ENCODE peak calls at places on chromosome 4, in six cellular contexts. One of them, this sample, is unnamed.
A peak's percentile ranks its signal among the peaks of the same experiment; 100 is the strongest.

GRCh38 chr4:152587127-152587526 is 51.2 kb upstream of the FBXW7 start:
- DNase-seq in CD8-positive, alpha-beta T cell: no peak
- DNase-seq in activated B cell treated with CpG ODN at 0.5 μM for 24 hours: no peak
- DNase-seq in choroid plexus epithelial cell: no peak
- DNase-seq in lower leg skin: peak; percentile 36
- DNase-seq in omental fat pad: no peak
- DNase-seq in this sample: no peak

GRCh38 chr4:153079824-153080486 is 124.3 kb upstream of the TRIM2 start:
- DNase-seq in omental fat pad: no peak
- DNase-seq in choroid plexus epithelial cell: no peak
- DNase-seq in CD8-positive, alpha-beta T cell: no peak
- DNase-seq in activated B cell treated with CpG ODN at 0.5 μM for 24 hours: no peak
- DNase-seq in lower leg skin: peak; percentile 59
- DNase-seq in this sample: no peak

GRCh38 chr4:150402968-150403367 is 179.0 kb upstream of the MAB21L2 start:
- DNase-seq in omental fat pad: no peak
- DNase-seq in choroid plexus epithelial cell: peak; percentile 36
- DNase-seq in activated B cell treated with CpG ODN at 0.5 μM for 24 hours: no peak
- DNase-seq in CD8-positive, alpha-beta T cell: peak; percentile 14
- DNase-seq in lower leg skin: no peak
- DNase-seq in this sample: no peak

GRCh38 chr4:99144070-99144469 is at the start of gene ADH4:
- DNase-seq in lower leg skin: no peak
- DNase-seq in omental fat pad: no peak
- DNase-seq in choroid plexus epithelial cell: peak; percentile 31
- DNase-seq in activated B cell treated with CpG ODN at 0.5 μM for 24 hours: no peak
- DNase-seq in CD8-positive, alpha-beta T cell: no peak
- DNase-seq in this sample: no peak

GRCh38 chr4:185729300-185729912 is 82.6 kb downstream of the SORBS2 start:
- DNase-seq in lower leg skin: no peak
- DNase-seq in CD8-positive, alpha-beta T cell: no peak
- DNase-seq in choroid plexus epithelial cell: no peak
- DNase-seq in activated B cell treated with CpG ODN at 0.5 μM for 24 hours: no peak
- DNase-seq in omental fat pad: no peak
- DNase-seq in this sample: no peak

GRCh38 chr4:169351860-169352259 is 81.1 kb upstream of the SH3RF1 start:
- DNase-seq in CD8-positive, alpha-beta T cell: no peak
- DNase-seq in lower leg skin: no peak
- DNase-seq in choroid plexus epithelial cell: peak; percentile 55
- DNase-seq in activated B cell treated with CpG ODN at 0.5 μM for 24 hours: no peak
- DNase-seq in omental fat pad: no peak
- DNase-seq in this sample: no peak

GRCh38 chr4:37760840-37761239 is 65.6 kb upstream of the PGM2 start:
- DNase-seq in CD8-positive, alpha-beta T cell: no peak
- DNase-seq in choroid plexus epithelial cell: peak; percentile 70
- DNase-seq in omental fat pad: no peak
- DNase-seq in activated B cell treated with CpG ODN at 0.5 μM for 24 hours: no peak
- DNase-seq in lower leg skin: no peak
- DNase-seq in this sample: no peak

GRCh38 chr4:88077911-88078310 is 70.5 kb downstream of the PKD2 start:
- DNase-seq in choroid plexus epithelial cell: peak; percentile 20
- DNase-seq in activated B cell treated with CpG ODN at 0.5 μM for 24 hours: no peak
- DNase-seq in omental fat pad: no peak
- DNase-seq in CD8-positive, alpha-beta T cell: no peak
- DNase-seq in lower leg skin: no peak
- DNase-seq in this sample: no peak

GRCh38 chr4:80173387-80173786 is 23.9 kb upstream of the PRDM8 start:
- DNase-seq in lower leg skin: no peak
- DNase-seq in activated B cell treated with CpG ODN at 0.5 μM for 24 hours: no peak
- DNase-seq in choroid plexus epithelial cell: peak; percentile 54
- DNase-seq in omental fat pad: no peak
- DNase-seq in CD8-positive, alpha-beta T cell: peak; percentile 59
- DNase-seq in this sample: no peak

DNA sequence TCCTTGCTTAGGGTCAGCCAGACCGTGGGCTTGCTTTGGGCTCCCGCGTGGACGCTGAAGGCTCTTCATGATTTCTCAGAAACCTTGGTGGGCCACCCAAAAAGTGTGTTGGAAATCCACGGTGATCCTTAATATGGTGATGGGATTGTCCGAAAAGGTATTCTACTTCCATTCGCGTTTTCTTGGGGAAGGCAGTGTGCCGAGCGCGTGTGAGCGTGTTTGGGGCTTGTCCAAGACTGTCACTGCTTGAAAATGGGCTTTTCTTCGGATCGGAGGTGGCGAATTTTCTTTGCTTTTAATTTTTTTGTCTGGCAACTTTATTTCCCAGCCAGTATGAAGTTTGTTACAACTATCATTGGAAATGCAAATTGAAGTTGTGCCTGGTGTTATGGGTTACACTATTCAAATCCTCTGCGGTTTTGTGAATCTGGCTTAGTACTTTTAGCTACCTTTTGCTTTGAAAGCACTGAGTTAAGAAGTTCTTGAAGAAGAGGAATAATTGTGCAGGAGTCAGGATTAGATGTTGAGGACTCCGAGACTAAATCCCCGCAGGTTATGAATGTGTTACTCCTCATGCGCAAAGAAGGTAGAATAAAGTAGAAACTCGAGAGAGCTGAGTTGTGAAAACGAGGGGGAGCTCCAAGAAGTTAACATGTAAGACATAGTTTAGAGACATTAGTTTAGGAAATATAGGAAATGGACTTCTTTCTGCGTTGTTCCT is 3.2 kb downstream of the SPRY1 start:
- DNase-seq in omental fat pad: no peak
- DNase-seq in activated B cell treated with CpG ODN at 0.5 μM for 24 hours: no peak
- DNase-seq in choroid plexus epithelial cell: peak; percentile 58
- DNase-seq in lower leg skin: no peak
- DNase-seq in CD8-positive, alpha-beta T cell: no peak
- DNase-seq in this sample: no peak
- TF ChIP-seq CTCF in omental fat pad: no peak
- TF ChIP-seq CTCF in activated B cell treated with CpG ODN at 0.5 μM for 24 hours: no peak
- TF ChIP-seq CTCF in choroid plexus epithelial cell: no peak
- TF ChIP-seq CTCF in lower leg skin: no peak
- TF ChIP-seq CTCF in CD8-positive, alpha-beta T cell: no peak
- TF ChIP-seq CTCF in this sample: no peak

GRCh38 chr4:15694431-15694830 is 8.4 kb upstream of the BST1 start:
- DNase-seq in activated B cell treated with CpG ODN at 0.5 μM for 24 hours: no peak
- DNase-seq in choroid plexus epithelial cell: no peak
- DNase-seq in lower leg skin: no peak
- DNase-seq in CD8-positive, alpha-beta T cell: no peak
- DNase-seq in omental fat pad: no peak
- DNase-seq in this sample: no peak
- TF ChIP-seq CTCF in activated B cell treated with CpG ODN at 0.5 μM for 24 hours: no peak
- TF ChIP-seq CTCF in choroid plexus epithelial cell: no peak
- TF ChIP-seq CTCF in lower leg skin: no peak
- TF ChIP-seq CTCF in CD8-positive, alpha-beta T cell: no peak
- TF ChIP-seq CTCF in omental fat pad: no peak
- TF ChIP-seq CTCF in this sample: no peak

DNA sequence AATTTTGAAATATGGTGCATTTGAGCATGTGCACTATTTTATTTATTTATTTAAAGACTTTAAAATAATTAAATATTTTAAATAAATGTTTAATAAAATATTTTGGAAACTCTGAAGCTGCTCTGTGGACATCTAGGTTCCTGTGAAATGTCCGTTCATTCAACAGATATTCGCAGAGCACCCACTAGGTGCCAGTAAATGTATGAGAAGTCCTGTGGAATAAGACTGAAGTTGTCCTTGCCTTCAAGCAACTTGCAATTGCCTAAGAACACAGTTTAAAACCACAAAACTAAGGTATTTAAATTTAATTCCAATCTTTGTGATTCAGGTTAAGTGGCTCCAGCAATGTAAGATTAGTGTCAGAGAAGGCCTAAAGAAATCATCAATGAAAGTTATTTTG is 306.7 kb downstream of the GBA3 start:
- DNase-seq in omental fat pad: no peak
- DNase-seq in CD8-positive, alpha-beta T cell: no peak
- DNase-seq in lower leg skin: no peak
- DNase-seq in choroid plexus epithelial cell: no peak
- DNase-seq in activated B cell treated with CpG ODN at 0.5 μM for 24 hours: no peak
- DNase-seq in this sample: no peak
- TF ChIP-seq CTCF in omental fat pad: no peak
- TF ChIP-seq CTCF in CD8-positive, alpha-beta T cell: no peak
- TF ChIP-seq CTCF in lower leg skin: no peak
- TF ChIP-seq CTCF in choroid plexus epithelial cell: no peak
- TF ChIP-seq CTCF in activated B cell treated with CpG ODN at 0.5 μM for 24 hours: no peak
- TF ChIP-seq CTCF in this sample: no peak

DNA sequence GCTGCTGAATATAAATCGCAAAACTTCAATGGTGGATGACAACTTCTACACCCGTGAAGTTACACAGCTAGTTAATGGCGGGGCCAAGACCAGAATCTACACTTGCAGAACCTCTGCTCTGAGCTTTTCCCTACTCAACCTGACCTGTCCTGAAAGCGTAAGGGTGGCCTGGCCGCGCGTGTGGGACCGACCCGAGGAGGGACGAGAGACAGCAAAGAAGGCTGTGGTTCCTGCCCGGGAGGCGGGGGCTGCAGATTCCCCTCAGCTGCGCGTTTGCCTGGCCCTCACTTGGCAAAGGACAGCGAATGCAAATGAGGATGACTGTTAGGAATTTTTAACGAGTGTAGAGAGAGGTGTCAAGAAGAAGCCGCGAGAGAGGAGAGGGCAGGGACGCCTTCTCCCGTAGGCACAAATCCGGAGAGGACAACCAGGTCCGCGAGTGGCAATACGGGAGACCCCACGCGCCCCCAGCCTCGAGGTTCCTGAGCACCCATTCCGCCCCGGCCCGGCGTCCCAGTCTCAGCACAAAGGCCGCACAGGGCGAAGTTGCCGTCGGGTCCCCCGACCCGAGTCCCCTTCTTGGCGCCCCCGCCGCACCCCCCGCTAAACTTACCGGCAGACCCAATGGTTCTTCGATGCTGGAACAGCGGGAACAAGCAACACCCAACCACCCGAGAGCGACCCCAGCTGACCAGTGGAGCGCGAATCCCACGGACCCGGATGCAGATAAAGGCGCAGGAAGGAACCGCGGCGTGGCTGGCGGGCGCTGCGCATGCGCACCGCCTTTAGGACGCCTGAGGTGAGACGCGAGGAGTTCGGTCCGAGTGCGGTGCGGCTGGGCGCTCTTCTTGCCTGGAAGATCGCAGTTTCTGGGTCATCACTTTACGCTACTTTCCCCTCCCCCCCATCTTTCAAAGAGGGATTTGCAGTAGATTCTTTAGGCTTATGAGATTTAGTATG is at the start of gene GNPDA2:
- DNase-seq in activated B cell treated with CpG ODN at 0.5 μM for 24 hours: peak; percentile 75
- DNase-seq in CD8-positive, alpha-beta T cell: peak; percentile 81
- DNase-seq in omental fat pad: peak; percentile 68
- DNase-seq in lower leg skin: peak; percentile 97
- DNase-seq in choroid plexus epithelial cell: peak; percentile 92
- DNase-seq in this sample: peak; percentile 78
- TF ChIP-seq CTCF in activated B cell treated with CpG ODN at 0.5 μM for 24 hours: no peak
- TF ChIP-seq CTCF in CD8-positive, alpha-beta T cell: no peak
- TF ChIP-seq CTCF in omental fat pad: no peak
- TF ChIP-seq CTCF in lower leg skin: no peak
- TF ChIP-seq CTCF in choroid plexus epithelial cell: peak; percentile 39
- TF ChIP-seq CTCF in this sample: peak; percentile 27

GRCh38 chr4:53804719-53805118 is 213.4 kb upstream of the LNX1 start:
- DNase-seq in choroid plexus epithelial cell: peak; percentile 36
- DNase-seq in lower leg skin: no peak
- DNase-seq in omental fat pad: no peak
- DNase-seq in CD8-positive, alpha-beta T cell: no peak
- DNase-seq in activated B cell treated with CpG ODN at 0.5 μM for 24 hours: peak; percentile 23
- DNase-seq in this sample: no peak
- TF ChIP-seq CTCF in choroid plexus epithelial cell: peak; percentile 52
- TF ChIP-seq CTCF in lower leg skin: no peak
- TF ChIP-seq CTCF in omental fat pad: no peak
- TF ChIP-seq CTCF in CD8-positive, alpha-beta T cell: no peak
- TF ChIP-seq CTCF in activated B cell treated with CpG ODN at 0.5 μM for 24 hours: no peak
- TF ChIP-seq CTCF in this sample: peak; percentile 22

GRCh38 chr4:103095080-103095479 is 4.6 kb downstream of the BDH2 start:
- DNase-seq in lower leg skin: no peak
- DNase-seq in choroid plexus epithelial cell: no peak
- DNase-seq in CD8-positive, alpha-beta T cell: no peak
- DNase-seq in omental fat pad: no peak
- DNase-seq in activated B cell treated with CpG ODN at 0.5 μM for 24 hours: no peak
- DNase-seq in this sample: no peak

GRCh38 chr4:103097112-103097511 is 2.5 kb downstream of the BDH2 start:
- DNase-seq in CD8-positive, alpha-beta T cell: no peak
- DNase-seq in omental fat pad: no peak
- DNase-seq in choroid plexus epithelial cell: no peak
- DNase-seq in activated B cell treated with CpG ODN at 0.5 μM for 24 hours: no peak
- DNase-seq in lower leg skin: no peak
- DNase-seq in this sample: no peak

GRCh38 chr4:103086565-103086964 is 10.0 kb upstream of the SLC9B2 start:
- DNase-seq in activated B cell treated with CpG ODN at 0.5 μM for 24 hours: no peak
- DNase-seq in lower leg skin: no peak
- DNase-seq in CD8-positive, alpha-beta T cell: no peak
- DNase-seq in omental fat pad: no peak
- DNase-seq in choroid plexus epithelial cell: no peak
- DNase-seq in this sample: no peak

GRCh38 chr4:103092245-103092644 is 7.4 kb downstream of the BDH2 start:
- DNase-seq in CD8-positive, alpha-beta T cell: no peak
- DNase-seq in choroid plexus epithelial cell: peak; percentile 22
- DNase-seq in omental fat pad: no peak
- DNase-seq in lower leg skin: no peak
- DNase-seq in activated B cell treated with CpG ODN at 0.5 μM for 24 hours: no peak
- DNase-seq in this sample: no peak

GRCh38 chr4:103091601-103092223 is 7.9 kb downstream of the BDH2 start:
- DNase-seq in CD8-positive, alpha-beta T cell: peak; percentile 26
- DNase-seq in activated B cell treated with CpG ODN at 0.5 μM for 24 hours: no peak
- DNase-seq in lower leg skin: no peak
- DNase-seq in choroid plexus epithelial cell: peak; percentile 83
- DNase-seq in omental fat pad: no peak
- DNase-seq in this sample: peak; percentile 10
- TF ChIP-seq CTCF in CD8-positive, alpha-beta T cell: peak; percentile 71
- TF ChIP-seq CTCF in activated B cell treated with CpG ODN at 0.5 μM for 24 hours: peak; percentile 38
- TF ChIP-seq CTCF in lower leg skin: no peak
- TF ChIP-seq CTCF in choroid plexus epithelial cell: peak; percentile 54
- TF ChIP-seq CTCF in omental fat pad: no peak
- TF ChIP-seq CTCF in this sample: peak; percentile 69

DNA sequence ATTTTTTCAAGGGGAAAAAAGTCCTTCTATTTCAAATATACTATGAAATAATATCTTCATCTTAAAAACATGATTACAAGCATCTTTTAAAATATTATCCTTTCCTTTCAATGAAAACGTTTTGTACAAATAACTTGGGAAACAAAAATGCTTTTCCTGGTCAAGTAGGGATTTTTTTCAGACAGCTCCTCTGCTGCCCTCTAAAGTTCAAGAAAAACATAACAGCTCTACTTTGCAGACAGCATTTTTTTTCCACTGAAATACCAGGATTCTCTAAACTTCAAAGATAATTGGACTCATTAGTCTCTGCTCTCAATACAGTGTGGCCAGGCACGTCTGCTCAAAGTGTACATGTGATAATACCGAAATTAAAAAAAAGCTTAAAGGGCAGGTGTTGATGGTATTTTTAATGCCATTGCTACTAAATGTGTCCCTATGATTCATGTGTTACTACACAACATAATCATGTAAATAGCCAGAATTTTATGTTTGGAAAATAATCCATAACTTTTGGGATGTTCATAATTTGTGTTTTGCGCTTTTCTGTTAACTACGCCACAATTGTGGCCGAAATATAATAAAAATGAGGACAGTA is 479.0 kb downstream of the KCNIP4 start:
- DNase-seq in lower leg skin: no peak
- DNase-seq in activated B cell treated with CpG ODN at 0.5 μM for 24 hours: no peak
- DNase-seq in CD8-positive, alpha-beta T cell: no peak
- DNase-seq in choroid plexus epithelial cell: peak; percentile 57
- DNase-seq in omental fat pad: no peak
- DNase-seq in this sample: no peak
- TF ChIP-seq CTCF in lower leg skin: no peak
- TF ChIP-seq CTCF in activated B cell treated with CpG ODN at 0.5 μM for 24 hours: no peak
- TF ChIP-seq CTCF in CD8-positive, alpha-beta T cell: no peak
- TF ChIP-seq CTCF in choroid plexus epithelial cell: peak; percentile 71
- TF ChIP-seq CTCF in omental fat pad: no peak
- TF ChIP-seq CTCF in this sample: peak; percentile 72

GRCh38 chr4:74536557-74536956 is 91.6 kb downstream of the AREG start:
- DNase-seq in CD8-positive, alpha-beta T cell: no peak
- DNase-seq in choroid plexus epithelial cell: peak; percentile 68
- DNase-seq in activated B cell treated with CpG ODN at 0.5 μM for 24 hours: no peak
- DNase-seq in lower leg skin: no peak
- DNase-seq in omental fat pad: no peak
- DNase-seq in this sample: no peak
- TF ChIP-seq CTCF in CD8-positive, alpha-beta T cell: no peak
- TF ChIP-seq CTCF in choroid plexus epithelial cell: peak; percentile 52
- TF ChIP-seq CTCF in activated B cell treated with CpG ODN at 0.5 μM for 24 hours: no peak
- TF ChIP-seq CTCF in lower leg skin: no peak
- TF ChIP-seq CTCF in omental fat pad: no peak
- TF ChIP-seq CTCF in this sample: no peak